ENCODE peak calls at places on chromosome 1, in six cellular contexts. H, I, V, K, B and P are unnamed samples.

GRCh38 chr1:21913258-21913657 is 23.9 kb downstream of the HSPG2 start:
- DNase-seq in H (no peak), I (no peak), V (no peak), K (no peak), B (no peak), P (no peak)

GRCh38 chr1:53142226-53142853 is at the start of gene SLC1A7:
- DNase-seq in H (no peak), I (no peak), V (no peak), K (no peak), B (no peak), P (no peak)

GRCh38 chr1:107450899-107451664 is 310.2 kb downstream of the NTNG1 start:
- DNase-seq in H (no peak), I (no peak), V (no peak), K (no peak), B (no peak), P (no peak)

GRCh38 chr1:90534116-90534515 is 183.0 kb downstream of the BARHL2 start:
- DNase-seq in H (no peak), I (no peak), V (no peak), K (no peak), B (no peak), P (no peak)

GRCh38 chr1:26907071-26907922 is 6.5 kb downstream of the NR0B2 start:
- DNase-seq in H (no peak), I (peak; percentile 32), V (no peak), K (no peak), B (no peak), P (peak; percentile 73)

GRCh38 chr1:211920141-211920572 is 89.6 kb upstream of the LPGAT1 start:
- DNase-seq in H (no peak), I (no peak), V (no peak), K (no peak), B (no peak), P (peak; percentile 81)

GRCh38 chr1:24294757-24295371 is 24.3 kb upstream of the GRHL3 start:
- DNase-seq in H (no peak), I (no peak), V (no peak), K (peak; percentile 50), B (no peak), P (peak; percentile 70)

GRCh38 chr1:9730096-9730901 is 78.8 kb downstream of the PIK3CD start:
- DNase-seq in H (no peak), I (no peak), V (no peak), K (no peak), B (no peak), P (no peak)

GRCh38 chr1:165545974-165546373 is 2.2 kb downstream of the LRRC52 start:
- DNase-seq in H (no peak), I (no peak), V (no peak), K (no peak), B (no peak), P (no peak)

GRCh38 chr1:94974824-94975223 is 47.9 kb upstream of the CNN3 start:
- DNase-seq in H (no peak), I (no peak), V (no peak), K (peak; percentile 87), B (no peak), P (no peak)

GRCh38 chr1:84758968-84759491 is 68.8 kb upstream of the SSX2IP start:
- DNase-seq in H (no peak), I (peak; percentile 31), V (no peak), K (peak; percentile 29), B (peak; percentile 43), P (peak; percentile 37)

GRCh38 chr1:114154146-114154962 is 685 bp upstream of the SYT6 start:
- DNase-seq in H (no peak), I (peak; percentile 39), V (no peak), K (no peak), B (peak; percentile 28), P (peak; percentile 24)

GRCh38 chr1:205961405-205961804 is 18.1 kb upstream of the SLC26A9 start:
- DNase-seq in H (no peak), I (no peak), V (no peak), K (no peak), B (peak; percentile 21), P (no peak)

GRCh38 chr1:101262601-101263348 is 26.0 kb downstream of the S1PR1 start:
- DNase-seq in H (no peak), I (no peak), V (no peak), K (no peak), B (no peak), P (peak; percentile 54)

GRCh38 chr1:212609701-212610574 is 1.4 kb downstream of the ATF3 start:
- DNase-seq in H (no peak), I (no peak), V (no peak), K (peak; percentile 62), B (peak; percentile 35), P (no peak)

GRCh38 chr1:230400007-230400344 is 26.2 kb downstream of the PGBD5 start:
- DNase-seq in H (no peak), I (no peak), V (no peak), K (no peak), B (no peak), P (no peak)

GRCh38 chr1:242813490-242814091 is 289.1 kb upstream of the PLD5 start:
- DNase-seq in H (no peak), I (no peak), V (no peak), K (no peak), B (no peak), P (no peak)

GRCh38 chr1:31723828-31724359 is 20.1 kb upstream of the COL16A1 start:
- DNase-seq in H (peak; percentile 86), I (no peak), V (peak; percentile 22), K (peak; percentile 59), B (peak; percentile 63), P (peak; percentile 74)

GRCh38 chr1:198540580-198540979 is at the start of gene ATP6V1G3:
- DNase-seq in H (no peak), I (no peak), V (no peak), K (no peak), B (no peak), P (no peak)

GRCh38 chr1:204431310-204432184 is 19.9 kb upstream of the PPP1R15B start:
- DNase-seq in H (peak; percentile 68), I (no peak), V (peak; percentile 78), K (peak; percentile 41), B (peak; percentile 88), P (peak; percentile 92)

GRCh38 chr1:101929343-101929742 is 67.4 kb downstream of the OLFM3 start:
- DNase-seq in H (no peak), I (peak; percentile 74), V (no peak), K (no peak), B (no peak), P (no peak)

GRCh38 chr1:210222288-210223006 is 10.1 kb upstream of the SERTAD4 start:
- DNase-seq in H (no peak), I (no peak), V (no peak), K (peak; percentile 31), B (no peak), P (no peak)